ENCODE peak calls at places on chromosomes 2 and 18, in nine cellular contexts. V is H1, P is Karpas-422, G is fibroblast of lung, R is hepatocyte, B is osteoblast, T is IMR-90, O is HepG2, F is DND-41. C is an unnamed sample.

GRCh38 chr2:129585760-129586159 is 393.7 kb upstream of the RAB6C start:
- DNase-seq in R (no peak), F (no peak), B (no peak), T (no peak), V (no peak), G (no peak), P (no peak), O (no peak), C (no peak)

GRCh38 chr2:127877626-127878025 is 8.1 kb downstream of the AMMECR1L start:
- DNase-seq in F (no peak), O (no peak), G (no peak), B (no peak), V (no peak), T (peak), P (no peak), R (no peak), C (no peak)

GRCh38 chr18:10027461-10027860 is 113.6 kb downstream of the VAPA start:
- DNase-seq in B (no peak), F (no peak), P (no peak), V (no peak), T (no peak), R (no peak), O (no peak), G (no peak), C (no peak)

GRCh38 chr2:188440849-188441248 is 149.2 kb downstream of the GULP1 start:
- DNase-seq in T (no peak), G (no peak), B (no peak), P (no peak), R (no peak), O (no peak), V (no peak), F (no peak), C (no peak)

GRCh38 chr2:47253440-47253839 is 98.3 kb upstream of the STPG4 start:
- DNase-seq in T (no peak), O (peak), P (no peak), R (no peak), V (no peak), B (no peak), G (no peak), F (no peak), C (no peak)

GRCh38 chr2:237706257-237706656 is 78.9 kb downstream of the LRRFIP1 start:
- DNase-seq in P (no peak), F (no peak), T (no peak), R (no peak), B (no peak), G (no peak), V (no peak), O (no peak), C (no peak)

GRCh38 chr2:171923206-171923605 is 945 bp downstream of the HAT1 start:
- DNase-seq in F (peak), G (peak), O (peak), R (peak), V (no peak), B (no peak), T (peak), P (peak), C (peak)

GRCh38 chr2:196066794-196067382 is 1.7 kb downstream of the DNAH7 start:
- DNase-seq in T (peak), R (peak), V (no peak), G (peak), F (no peak), B (no peak), O (no peak), P (peak), C (peak)

GRCh38 chr2:9234680-9235387 is 28.2 kb downstream of the ASAP2 start:
- DNase-seq in G (peak), P (no peak), F (no peak), R (peak), T (peak), B (peak), O (peak), V (no peak), C (peak)

GRCh38 chr2:83916559-83916958 is 542.5 kb downstream of the SUCLG1 start:
- DNase-seq in G (no peak), F (no peak), T (no peak), P (no peak), B (no peak), O (no peak), R (no peak), V (no peak), C (no peak)

GRCh38 chr2:216242365-216242764 is 129.9 kb downstream of the MARCHF4 start:
- DNase-seq in O (no peak), V (no peak), G (no peak), T (no peak), R (no peak), P (no peak), F (no peak), B (no peak), C (no peak)

GRCh38 chr18:1018211-1018651 is 113.6 kb downstream of the ADCYAP1 start:
- DNase-seq in T (peak), F (no peak), P (no peak), O (no peak), R (no peak), B (no peak), V (no peak), G (peak), C (no peak)

GRCh38 chr18:56043691-56044090 is 455.7 kb upstream of the TCF4 start:
- DNase-seq in R (no peak), G (no peak), B (no peak), T (no peak), O (no peak), P (no peak), F (no peak), V (peak), C (peak)

GRCh38 chr2:62149708-62150107 is 46.2 kb upstream of the B3GNT2 start:
- DNase-seq in O (no peak), F (no peak), G (peak), P (no peak), R (peak), V (no peak), B (peak), T (peak), C (peak)

GRCh38 chr2:169823996-169824372 is 721 bp downstream of the METTL5 start:
- DNase-seq in G (no peak), P (no peak), V (no peak), T (no peak), F (no peak), B (peak), O (no peak), R (no peak), C (no peak)

GRCh38 chr2:217837001-217837491 is 165.7 kb downstream of the TNS1 start:
- DNase-seq in G (peak), V (no peak), R (peak), O (peak), T (no peak), B (peak), F (no peak), P (peak), C (no peak)

GRCh38 chr2:23656597-23656973 is 270.3 kb downstream of the ATAD2B start:
- DNase-seq in O (no peak), F (no peak), R (no peak), T (no peak), P (no peak), G (no peak), B (no peak), V (no peak), C (no peak)

GRCh38 chr18:506264-506663 is 5.8 kb upstream of the COLEC12 start:
- DNase-seq in B (no peak), P (no peak), R (no peak), T (no peak), G (no peak), F (no peak), O (no peak), V (no peak), C (peak)

GRCh38 chr2:116023026-116023425 is 1580.6 kb downstream of the DPP10 start:
- DNase-seq in R (no peak), B (no peak), G (no peak), F (no peak), P (no peak), O (no peak), V (no peak), T (no peak), C (no peak)

GRCh38 chr2:176653856-176654443 is 384.7 kb downstream of the MTX2 start:
- DNase-seq in F (peak), G (peak), R (peak), O (peak), T (peak), B (peak), V (peak), P (peak), C (peak)

GRCh38 chr2:224219781-224220180 is 180.7 kb upstream of the SERPINE2 start:
- DNase-seq in V (no peak), T (no peak), B (peak), O (no peak), F (no peak), P (no peak), R (no peak), G (no peak), C (no peak)

GRCh38 chr2:181307203-181307991 is 149.8 kb upstream of the ITGA4 start:
- DNase-seq in V (no peak), R (no peak), G (no peak), T (no peak), O (no peak), P (peak), B (no peak), F (no peak), C (no peak)

GRCh38 chr2:145110668-145111067 is 590.7 kb upstream of the ZEB2 start:
- DNase-seq in B (no peak), F (no peak), R (no peak), G (peak), O (no peak), T (peak), P (no peak), V (no peak), C (peak)

GRCh38 chr18:26771524-26771923 is 94.0 kb downstream of the AQP4 start:
- DNase-seq in G (no peak), R (peak), F (peak), T (no peak), B (no peak), P (no peak), O (peak), V (no peak), C (no peak)

GRCh38 chr2:60533114-60534033 is 20.1 kb downstream of the BCL11A start:
- DNase-seq in V (no peak), B (no peak), P (no peak), R (peak), G (peak), F (no peak), O (peak), T (peak), C (no peak)

GRCh38 chr2:46077522-46078062 is 219.6 kb upstream of the EPAS1 start:
- DNase-seq in P (no peak), G (no peak), F (no peak), T (no peak), R (no peak), B (no peak), V (no peak), O (no peak), C (peak)

GRCh38 chr18:32425466-32425865 is 45.2 kb downstream of the GAREM1 start:
- DNase-seq in O (peak), P (no peak), R (peak), B (peak), V (no peak), G (peak), F (no peak), T (peak), C (peak)

GRCh38 chr18:2164644-2165287 is 406.5 kb downstream of the METTL4 start:
- DNase-seq in F (no peak), P (no peak), O (no peak), T (no peak), V (no peak), B (no peak), R (no peak), G (no peak), C (no peak)

DNA sequence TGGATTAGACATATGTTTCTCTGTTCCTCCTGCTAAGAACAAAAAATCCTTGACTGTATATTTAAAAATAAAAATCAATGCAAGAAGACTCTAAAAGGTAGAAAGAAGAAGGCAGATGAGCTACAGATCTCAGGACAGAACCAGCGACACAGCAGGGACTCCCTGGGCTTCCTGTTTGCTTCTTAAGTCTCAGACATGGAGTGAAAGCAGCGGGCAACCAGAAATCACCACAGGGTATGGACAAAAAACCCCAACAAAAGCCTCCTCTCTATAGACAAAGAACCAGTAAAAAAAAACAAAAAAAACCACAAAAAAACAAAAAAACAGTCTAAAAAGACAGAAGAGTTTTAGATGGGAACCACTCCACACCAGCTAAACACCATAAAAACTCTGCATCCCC is 971.0 kb upstream of the GYPC start:
- DNase-seq in P (no peak), T (no peak), O (no peak), G (no peak), F (no peak), V (no peak), R (no peak), B (no peak), C (no peak)
- H2AFZ ChIP-seq in P (no peak), T (no peak), O (no peak), G (no peak), F (no peak), V (no peak), R (no peak), B (no peak), C (no peak)

DNA sequence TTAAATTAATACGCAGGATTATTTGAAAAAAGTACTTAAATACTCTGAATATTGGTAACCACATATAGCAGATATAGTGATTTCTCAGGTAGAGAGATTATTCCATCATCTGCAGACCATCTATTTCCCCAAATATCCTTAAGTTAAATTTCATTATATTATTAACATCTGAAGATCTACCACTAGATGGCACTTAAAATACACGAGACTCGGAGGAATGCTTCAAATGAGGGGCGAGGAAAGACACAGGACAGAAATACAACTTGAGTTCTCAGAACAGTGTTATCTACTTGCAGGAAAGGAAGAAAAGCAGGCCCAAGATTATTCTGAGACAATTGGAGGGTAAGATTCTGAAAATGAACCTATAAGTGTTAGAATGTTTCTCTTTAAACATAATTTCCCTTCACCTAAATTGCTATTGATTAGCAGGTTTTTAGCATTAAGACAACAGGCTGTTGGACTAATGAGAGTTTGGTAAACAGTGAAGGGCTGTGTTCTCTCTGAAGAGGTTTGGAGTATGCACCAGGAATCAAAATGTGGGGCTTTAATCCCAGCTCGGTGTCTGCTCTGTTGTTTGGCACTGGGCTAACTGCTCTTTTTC is 76.9 kb upstream of the GCFC2 start:
- DNase-seq in O (peak), B (peak), T (peak), G (peak), P (peak), R (peak), V (no peak), F (no peak), C (peak)
- H2AFZ ChIP-seq in O (no peak), B (no peak), T (no peak), G (no peak), P (no peak), R (no peak), V (peak), F (no peak), C (no peak)

GRCh38 chr2:70556608-70557007 is 3.0 kb upstream of the TGFA start:
- DNase-seq in O (no peak), B (no peak), V (no peak), R (no peak), G (no peak), F (no peak), T (no peak), P (no peak), C (no peak)
- H2AFZ ChIP-seq in O (no peak), B (no peak), V (no peak), R (no peak), G (no peak), F (no peak), T (no peak), P (no peak), C (no peak)

DNA sequence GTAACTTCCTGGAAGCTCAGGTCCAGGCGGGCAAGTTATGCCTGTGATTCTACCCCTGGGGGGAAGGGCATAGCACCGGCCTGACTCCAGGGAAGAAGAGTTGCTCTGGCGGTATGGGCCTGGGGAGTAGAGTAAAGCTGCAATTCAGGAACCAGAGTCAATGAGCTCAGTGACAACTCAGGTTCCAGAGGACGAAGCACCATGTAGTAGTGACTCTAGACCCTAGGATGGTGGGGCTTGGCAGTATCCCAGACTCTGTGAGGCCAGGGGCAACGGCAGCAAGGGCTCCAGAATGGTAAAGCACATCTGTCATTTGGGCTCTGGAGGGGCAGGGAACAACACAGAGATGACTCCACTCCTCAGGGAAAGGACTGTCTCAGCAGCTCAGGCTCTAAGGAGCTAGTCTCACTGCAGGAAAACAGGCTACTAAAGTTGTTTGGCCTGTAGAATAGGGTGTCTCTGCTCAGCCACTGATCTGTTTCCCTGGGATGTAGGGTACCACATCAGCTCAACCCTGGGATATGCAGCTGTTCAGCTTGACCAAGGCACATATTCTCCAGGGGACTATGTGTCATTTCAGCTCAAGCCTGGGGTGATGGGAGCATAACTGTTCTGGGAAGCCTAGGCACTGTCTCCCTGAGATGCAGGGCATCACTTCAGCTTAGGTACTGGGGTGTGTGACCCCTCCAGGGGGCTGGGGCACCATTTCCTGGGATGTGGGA is 36.2 kb upstream of the RHOB start:
- DNase-seq in B (no peak), F (no peak), V (no peak), O (no peak), G (no peak), P (no peak), R (no peak), T (no peak), C (no peak)
- H2AFZ ChIP-seq in B (no peak), F (no peak), V (no peak), O (no peak), G (no peak), P (no peak), R (no peak), T (no peak), C (no peak)

DNA sequence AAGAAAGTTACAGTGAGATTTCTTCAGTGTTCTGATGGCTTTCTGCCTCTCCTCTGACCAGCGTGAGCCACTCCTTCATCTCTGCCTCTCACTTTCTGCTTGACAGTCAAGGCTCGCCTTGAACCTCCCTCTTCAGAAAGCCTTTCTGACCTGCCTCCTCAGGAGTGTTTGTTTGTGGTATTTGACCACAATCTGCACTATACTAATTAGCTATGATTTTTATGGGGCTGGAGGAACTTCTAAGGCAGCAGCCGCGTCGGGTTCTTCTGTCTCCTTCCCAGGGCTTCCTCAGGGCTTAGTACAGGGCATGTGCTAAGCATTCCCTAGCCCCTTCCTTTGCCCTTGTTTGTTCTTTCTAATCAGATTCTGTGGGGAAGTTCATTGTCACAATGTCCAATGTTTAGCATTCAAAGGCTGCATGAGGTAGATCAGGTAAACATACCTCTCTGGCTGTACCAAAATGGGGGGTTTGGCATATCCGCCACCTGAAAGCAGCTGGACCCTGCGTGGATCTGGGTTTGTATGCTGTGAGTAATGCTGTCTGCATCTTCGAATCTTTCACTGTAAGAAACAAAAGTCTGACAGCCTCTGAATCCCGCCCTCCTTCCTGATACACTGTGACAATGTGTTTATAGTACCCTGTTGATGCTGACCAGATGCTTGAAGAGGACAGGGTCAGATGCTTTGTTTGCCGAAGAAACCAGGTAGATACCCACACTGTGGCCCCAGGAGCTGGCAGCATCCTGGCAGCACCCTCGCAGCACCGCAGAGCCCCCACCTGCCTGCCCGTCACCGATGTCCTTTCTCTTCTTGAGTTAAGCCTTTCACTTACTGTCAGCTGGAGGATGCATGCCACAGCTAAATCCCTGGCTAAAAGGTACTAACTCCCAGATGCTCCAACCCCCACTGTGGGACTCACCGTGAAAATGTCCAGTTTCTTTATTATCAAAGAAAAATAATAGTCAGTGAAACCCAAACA is 260.8 kb upstream of the HDAC4 start:
- DNase-seq in R (no peak), O (no peak), T (no peak), G (no peak), F (no peak), P (no peak), V (no peak), B (peak), C (no peak)
- H2AFZ ChIP-seq in R (no peak), O (no peak), T (no peak), G (no peak), F (no peak), P (no peak), V (no peak), B (no peak), C (no peak)

GRCh38 chr18:48136544-48137353 is 206.3 kb upstream of the SMAD2 start:
- DNase-seq in R (peak), G (no peak), V (no peak), O (no peak), T (no peak), P (no peak), F (peak), B (peak), C (no peak)
- H2AFZ ChIP-seq in R (peak), G (no peak), V (no peak), O (no peak), T (peak), P (no peak), F (peak), B (no peak), C (no peak)

DNA sequence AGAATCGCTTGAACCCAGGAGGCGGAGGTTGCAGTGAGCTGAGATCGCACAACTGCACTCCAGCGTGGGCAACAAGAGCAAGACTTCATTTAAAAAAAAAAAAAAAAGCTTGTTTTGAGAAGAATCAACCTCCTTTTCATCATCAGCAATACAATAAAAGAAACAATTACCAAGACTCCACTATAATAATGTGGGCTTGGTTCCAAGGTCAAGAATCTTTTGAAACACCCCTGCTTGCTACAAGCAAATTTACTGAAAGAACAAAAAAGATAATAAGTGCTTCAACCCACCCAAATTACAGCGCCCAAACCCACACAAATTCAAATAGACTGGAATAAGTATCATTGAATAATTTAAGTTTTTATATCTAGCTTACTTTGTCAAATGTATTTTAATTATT is 33.6 kb upstream of the MAPRE3 start:
- DNase-seq in V (no peak), O (no peak), P (no peak), B (no peak), G (no peak), T (no peak), R (no peak), F (no peak), C (no peak)
- H2AFZ ChIP-seq in V (no peak), O (no peak), P (no peak), B (no peak), G (no peak), T (no peak), R (no peak), F (no peak), C (no peak)

GRCh38 chr2:85421706-85422457 is 3.4 kb downstream of the SH2D6 start:
- DNase-seq in P (no peak), V (no peak), R (no peak), G (no peak), F (no peak), O (no peak), B (peak), T (no peak), C (no peak)
- H2AFZ ChIP-seq in P (no peak), V (no peak), R (peak), G (no peak), F (no peak), O (no peak), B (peak), T (peak), C (no peak)

GRCh38 chr2:42965196-42965595 is 172.8 kb upstream of the HAAO start:
- DNase-seq in G (no peak), F (no peak), R (no peak), B (no peak), V (no peak), O (no peak), P (no peak), T (no peak), C (no peak)
- H2AFZ ChIP-seq in G (no peak), F (no peak), R (no peak), B (no peak), V (no peak), O (no peak), P (no peak), T (no peak), C (no peak)